ENCODE peak calls at places on chromosome 1, in ten cellular contexts. W, Y, E, D, C, F, V, J, R and O are unnamed samples.

GRCh38 chr1:110206261-110206660 is 3.9 kb upstream of the KCNC4 start:
- DNase-seq in D (no peak), E (no peak), C (no peak), W (no peak), Y (no peak), R (no peak), V (no peak), F (no peak), J (no peak), O (no peak)

GRCh38 chr1:236313412-236313811 is 31.7 kb upstream of the ERO1B start:
- DNase-seq in F (no peak), R (no peak), J (no peak), Y (no peak), V (no peak), D (no peak), C (no peak), W (no peak), E (no peak), O (no peak)

GRCh38 chr1:184945678-184946412 is 28.5 kb downstream of the NIBAN1 start:
- DNase-seq in J (no peak), Y (peak; percentile 86), R (no peak), F (peak; percentile 84), E (no peak), V (peak; percentile 11), D (no peak), C (peak; percentile 69), W (no peak), O (no peak)

GRCh38 chr1:70509996-70510876 is 99.2 kb downstream of the CTH start:
- DNase-seq in C (peak; percentile 95), Y (peak; percentile 99), F (peak; percentile 98), V (peak; percentile 88), R (no peak), W (no peak), D (no peak), E (no peak), J (peak; percentile 33), O (no peak)

GRCh38 chr1:11524465-11525150 is 45.7 kb downstream of the DISP3 start:
- DNase-seq in F (no peak), W (no peak), Y (no peak), V (no peak), J (no peak), E (no peak), R (no peak), C (no peak), D (no peak), O (no peak)

GRCh38 chr1:31834501-31834900 is 18.7 kb upstream of the SPOCD1 start:
- DNase-seq in R (no peak), Y (no peak), C (no peak), E (no peak), J (no peak), W (no peak), F (no peak), V (peak; percentile 25), D (no peak), O (no peak)

GRCh38 chr1:162213281-162213909 is 143.9 kb downstream of the NOS1AP start:
- DNase-seq in W (no peak), V (peak; percentile 62), R (peak; percentile 19), E (no peak), Y (peak; percentile 56), D (peak; percentile 64), C (peak; percentile 2), J (no peak), F (peak; percentile 10), O (no peak)

GRCh38 chr1:57489342-57490036 is 65.6 kb upstream of the DAB1 start:
- DNase-seq in C (peak; percentile 91), E (no peak), F (peak; percentile 86), V (peak; percentile 38), Y (peak; percentile 91), W (no peak), R (no peak), D (no peak), J (no peak), O (no peak)

GRCh38 chr1:168743001-168743400 is 14.0 kb upstream of the DPT start:
- DNase-seq in V (no peak), W (no peak), D (no peak), Y (no peak), R (no peak), E (no peak), J (no peak), C (no peak), F (no peak), O (no peak)

GRCh38 chr1:22848374-22848773 is 124.3 kb downstream of the LACTBL1 start:
- DNase-seq in V (no peak), D (no peak), W (no peak), E (no peak), R (no peak), J (no peak), C (no peak), F (no peak), Y (no peak), O (no peak)

GRCh38 chr1:201277441-201277840 is 5.9 kb upstream of the PKP1 start:
- DNase-seq in V (no peak), F (no peak), E (no peak), R (no peak), J (no peak), W (peak; percentile 19), C (no peak), D (no peak), Y (no peak), O (no peak)

DNA sequence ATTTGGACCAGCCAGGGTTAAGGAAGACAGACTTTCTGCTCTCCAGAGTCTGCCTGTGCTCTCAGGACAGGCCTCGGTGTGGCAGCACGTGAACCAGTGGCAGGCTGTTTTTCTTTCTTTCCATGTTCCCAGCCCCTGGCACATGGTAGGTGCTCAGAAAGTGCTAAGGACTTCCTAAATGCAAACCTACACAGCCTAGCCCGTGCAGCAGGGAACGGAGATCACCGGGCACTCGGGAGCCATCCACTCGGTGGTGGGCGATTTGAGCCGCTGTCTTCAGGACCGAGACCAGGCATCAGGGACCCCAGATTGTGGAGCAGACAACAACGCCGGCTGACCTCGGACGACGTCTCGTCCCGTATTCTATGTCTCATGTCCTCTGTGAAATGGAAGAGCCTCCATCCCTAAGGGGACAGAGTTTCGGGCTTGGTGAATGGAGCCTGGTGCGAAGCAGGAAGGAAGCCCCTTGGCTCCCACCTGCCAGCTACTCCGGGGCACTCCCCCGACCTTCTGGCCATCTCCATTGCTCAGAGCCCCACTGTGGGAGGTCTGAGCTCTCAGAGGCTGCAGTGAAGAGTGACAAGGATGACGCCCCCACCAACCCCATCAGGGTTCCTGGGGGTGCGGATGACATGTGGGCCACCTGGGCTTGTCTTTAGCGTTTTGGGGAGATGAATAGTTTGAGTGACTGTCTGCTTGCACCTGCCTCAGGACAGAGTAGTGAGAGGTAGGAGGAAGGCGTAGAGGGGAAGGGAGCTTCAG is 43.0 kb upstream of the LBR start:
- DNase-seq in W (peak; percentile 72), V (no peak), F (no peak), D (no peak), J (no peak), R (no peak), E (no peak), Y (no peak), C (no peak), O (peak; percentile 17)
- TF ChIP-seq CTCF in W (no peak), V (no peak), F (no peak), D (no peak), J (no peak), R (no peak), E (no peak), Y (no peak), C (no peak), O (no peak)

DNA sequence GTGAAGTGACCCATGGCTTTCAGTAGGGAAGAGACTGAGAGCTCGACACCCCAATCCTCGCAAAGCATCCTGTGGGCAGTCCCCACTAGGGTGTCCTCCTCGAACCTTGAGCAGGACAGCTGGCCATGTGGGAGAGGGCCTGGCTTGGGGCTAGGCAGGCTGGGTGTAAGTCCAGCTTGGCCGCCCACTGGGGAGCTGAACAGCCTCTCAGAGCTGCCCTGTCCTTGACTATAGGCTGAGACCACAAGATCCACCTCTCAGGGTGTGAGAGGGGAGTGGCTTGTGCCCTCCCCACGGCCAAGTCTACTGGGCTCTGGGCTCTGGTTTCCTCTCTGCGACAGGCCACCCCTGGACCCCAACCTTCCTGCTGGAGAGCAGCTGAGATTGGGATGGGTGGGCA is 282.8 kb downstream of the PTPRU start:
- DNase-seq in R (no peak), V (no peak), F (no peak), D (no peak), J (no peak), Y (no peak), W (peak; percentile 45), E (peak; percentile 0), C (no peak), O (no peak)
- TF ChIP-seq CTCF in R (no peak), V (no peak), F (no peak), D (no peak), J (no peak), Y (no peak), W (no peak), E (no peak), C (no peak), O (no peak)

DNA sequence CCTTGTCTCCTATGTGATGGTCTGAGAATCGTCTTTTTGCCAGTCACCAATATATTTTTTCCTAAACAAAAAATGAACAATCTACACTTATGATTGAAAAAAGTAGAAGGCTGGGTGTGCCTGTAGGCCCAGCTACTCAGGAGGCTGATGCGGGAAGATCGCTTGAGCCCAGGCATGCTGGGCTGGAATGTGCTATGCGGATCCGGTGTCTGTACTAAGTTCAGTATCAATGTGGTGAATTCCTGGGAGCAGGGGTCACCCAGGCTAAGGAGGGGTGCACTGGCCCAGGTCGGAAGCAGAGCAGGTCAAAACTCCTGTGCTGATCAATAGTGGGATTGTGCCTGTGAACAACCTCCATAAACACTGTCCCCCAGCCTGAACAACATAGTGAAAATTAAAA is 25.7 kb upstream of the C1orf198 start:
- DNase-seq in E (no peak), Y (no peak), D (no peak), J (no peak), C (no peak), V (no peak), R (no peak), W (no peak), F (no peak), O (no peak)
- TF ChIP-seq CTCF in E (no peak), Y (no peak), D (no peak), J (no peak), C (no peak), V (no peak), R (no peak), W (no peak), F (no peak), O (no peak)

DNA sequence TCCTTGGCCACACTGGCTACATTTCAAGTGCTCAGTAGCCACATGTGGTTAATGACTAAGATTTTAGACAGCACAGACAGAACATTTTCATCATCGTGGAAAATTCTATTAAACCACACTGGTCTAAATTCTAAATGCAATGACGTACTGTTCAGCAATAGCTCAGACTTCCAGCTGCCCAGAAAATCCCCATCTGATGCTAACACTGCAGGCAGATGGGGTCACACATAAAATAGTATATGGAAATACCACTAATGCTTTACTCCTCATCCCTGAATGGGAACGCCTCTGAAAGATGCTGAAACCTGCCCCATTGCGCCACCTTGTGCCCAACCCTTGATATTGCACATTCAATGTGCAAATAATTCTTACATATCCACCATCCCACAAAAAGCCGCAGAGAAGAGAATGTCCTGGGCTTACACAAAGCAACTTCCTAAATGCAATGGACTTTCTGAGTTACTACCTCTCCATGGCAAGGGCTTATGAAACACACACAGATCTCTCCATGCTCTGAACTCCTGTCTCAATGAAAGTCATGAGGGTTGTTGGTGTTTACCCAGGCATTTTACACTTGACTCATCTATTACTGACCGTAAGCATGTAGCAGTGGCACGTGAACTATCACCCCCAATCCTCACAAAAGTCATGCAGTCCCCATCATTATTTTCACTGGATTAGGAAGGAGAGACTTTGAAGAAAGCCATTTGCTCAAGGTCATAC is 20.3 kb upstream of the SLC5A9 start:
- DNase-seq in V (peak; percentile 85), J (peak; percentile 53), C (peak; percentile 81), E (peak; percentile 72), R (peak; percentile 57), D (peak; percentile 81), F (peak; percentile 99), W (peak; percentile 89), Y (peak; percentile 98), O (peak; percentile 54)
- TF ChIP-seq CTCF in V (peak; percentile 75), J (peak; percentile 68), C (peak; percentile 87), E (peak; percentile 94), R (peak; percentile 82), D (peak; percentile 61), F (peak; percentile 90), W (peak; percentile 84), Y (peak; percentile 85), O (peak; percentile 80)